ENCODE peak calls at places on chromosomes 3 and 15, in five cellular contexts. One of them, this sample, is unnamed.

GRCh38 chr3:17645074-17645698 is 97.2 kb downstream of the TBC1D5 start:
- DNase-seq in suprapubic skin: no peak
- DNase-seq in stomach: no peak
- DNase-seq in esophagus muscularis mucosa: no peak
- DNase-seq in upper lobe of left lung: no peak
- DNase-seq in this sample: no peak

GRCh38 chr3:30146978-30147377 is 459.4 kb upstream of the TGFBR2 start:
- DNase-seq in suprapubic skin: no peak
- DNase-seq in stomach: no peak
- DNase-seq in esophagus muscularis mucosa: no peak
- DNase-seq in upper lobe of left lung: no peak
- DNase-seq in this sample: no peak

GRCh38 chr3:194154346-194154745 is 18.4 kb downstream of the HES1 start:
- DNase-seq in suprapubic skin: no peak
- DNase-seq in stomach: no peak
- DNase-seq in esophagus muscularis mucosa: no peak
- DNase-seq in upper lobe of left lung: no peak
- DNase-seq in this sample: no peak

GRCh38 chr3:127691494-127691893 is 18.7 kb downstream of the ABTB1 start:
- DNase-seq in suprapubic skin: no peak
- DNase-seq in stomach: no peak
- DNase-seq in esophagus muscularis mucosa: no peak
- DNase-seq in upper lobe of left lung: no peak
- DNase-seq in this sample: no peak

GRCh38 chr15:67922106-67922505 is 82.3 kb upstream of the RNU6-1 start:
- DNase-seq in suprapubic skin: no peak
- DNase-seq in stomach: no peak
- DNase-seq in esophagus muscularis mucosa: no peak
- DNase-seq in upper lobe of left lung: no peak
- DNase-seq in this sample: no peak

GRCh38 chr15:82812994-82813393 is 3.6 kb downstream of the WHAMM start:
- DNase-seq in suprapubic skin: no peak
- DNase-seq in stomach: no peak
- DNase-seq in esophagus muscularis mucosa: no peak
- DNase-seq in upper lobe of left lung: no peak
- DNase-seq in this sample: no peak

GRCh38 chr15:90913398-90913944 is 10.4 kb downstream of the MAN2A2 start:
- DNase-seq in suprapubic skin: no peak
- DNase-seq in stomach: no peak
- DNase-seq in esophagus muscularis mucosa: no peak
- DNase-seq in upper lobe of left lung: no peak
- DNase-seq in this sample: no peak

GRCh38 chr15:26518885-26519284 is 254.0 kb downstream of the GABRB3 start:
- DNase-seq in suprapubic skin: no peak
- DNase-seq in stomach: no peak
- DNase-seq in esophagus muscularis mucosa: no peak
- DNase-seq in upper lobe of left lung: no peak
- DNase-seq in this sample: no peak

GRCh38 chr3:163605915-163606314 is 1472.4 kb downstream of the SI start:
- DNase-seq in suprapubic skin: no peak
- DNase-seq in stomach: no peak
- DNase-seq in esophagus muscularis mucosa: no peak
- DNase-seq in upper lobe of left lung: no peak
- DNase-seq in this sample: no peak

GRCh38 chr3:125161607-125162219 is 50.8 kb downstream of the SLC12A8 start:
- DNase-seq in suprapubic skin: no peak
- DNase-seq in stomach: peak
- DNase-seq in esophagus muscularis mucosa: no peak
- DNase-seq in upper lobe of left lung: no peak
- DNase-seq in this sample: no peak

GRCh38 chr3:121703973-121704372 is 43.3 kb upstream of the HCLS1 start:
- DNase-seq in suprapubic skin: no peak
- DNase-seq in stomach: no peak
- DNase-seq in esophagus muscularis mucosa: no peak
- DNase-seq in upper lobe of left lung: no peak
- DNase-seq in this sample: no peak

GRCh38 chr3:61663728-61664492 is 102.5 kb downstream of the PTPRG start:
- DNase-seq in suprapubic skin: no peak
- DNase-seq in stomach: no peak
- DNase-seq in esophagus muscularis mucosa: no peak
- DNase-seq in upper lobe of left lung: no peak
- DNase-seq in this sample: no peak

GRCh38 chr15:48566669-48567068 is 78.8 kb downstream of the FBN1 start:
- DNase-seq in suprapubic skin: no peak
- DNase-seq in stomach: no peak
- DNase-seq in esophagus muscularis mucosa: no peak
- DNase-seq in upper lobe of left lung: no peak
- DNase-seq in this sample: no peak

GRCh38 chr3:77320514-77320913 is 280.6 kb downstream of the ROBO2 start:
- DNase-seq in suprapubic skin: no peak
- DNase-seq in stomach: no peak
- DNase-seq in esophagus muscularis mucosa: no peak
- DNase-seq in upper lobe of left lung: no peak
- DNase-seq in this sample: no peak

GRCh38 chr3:129615751-129616281 is 9.3 kb upstream of the PLXND1 start:
- DNase-seq in suprapubic skin: no peak
- DNase-seq in stomach: no peak
- DNase-seq in esophagus muscularis mucosa: no peak
- DNase-seq in upper lobe of left lung: no peak
- DNase-seq in this sample: no peak

GRCh38 chr15:81011593-81011992 is 10.9 kb downstream of the TLNRD1 start:
- DNase-seq in suprapubic skin: no peak
- DNase-seq in stomach: no peak
- DNase-seq in esophagus muscularis mucosa: no peak
- DNase-seq in upper lobe of left lung: no peak
- DNase-seq in this sample: no peak

GRCh38 chr3:119395923-119396358 is 67.5 kb downstream of the TMEM39A start:
- DNase-seq in suprapubic skin: no peak
- DNase-seq in stomach: no peak
- DNase-seq in esophagus muscularis mucosa: no peak
- DNase-seq in upper lobe of left lung: no peak
- DNase-seq in this sample: no peak

GRCh38 chr3:30631237-30631961 is 25.0 kb downstream of the TGFBR2 start:
- DNase-seq in suprapubic skin: no peak
- DNase-seq in stomach: no peak
- DNase-seq in esophagus muscularis mucosa: no peak
- DNase-seq in upper lobe of left lung: no peak
- DNase-seq in this sample: no peak

GRCh38 chr3:20141841-20142240 is 44.2 kb downstream of the SGO1 start:
- DNase-seq in suprapubic skin: no peak
- DNase-seq in stomach: no peak
- DNase-seq in esophagus muscularis mucosa: no peak
- DNase-seq in upper lobe of left lung: no peak
- DNase-seq in this sample: no peak

GRCh38 chr3:126828306-126828705 is 124.3 kb downstream of the CHCHD6 start:
- DNase-seq in suprapubic skin: peak
- DNase-seq in stomach: no peak
- DNase-seq in esophagus muscularis mucosa: peak
- DNase-seq in upper lobe of left lung: no peak
- DNase-seq in this sample: no peak

GRCh38 chr3:189132901-189133300 is 38.9 kb upstream of the TPRG1 start:
- DNase-seq in suprapubic skin: no peak
- DNase-seq in stomach: no peak
- DNase-seq in esophagus muscularis mucosa: no peak
- DNase-seq in upper lobe of left lung: no peak
- DNase-seq in this sample: no peak

GRCh38 chr3:189137416-189137815 is 34.4 kb upstream of the TPRG1 start:
- DNase-seq in suprapubic skin: no peak
- DNase-seq in stomach: no peak
- DNase-seq in esophagus muscularis mucosa: no peak
- DNase-seq in upper lobe of left lung: no peak
- DNase-seq in this sample: no peak

GRCh38 chr3:189133768-189134167 is 38.0 kb upstream of the TPRG1 start:
- DNase-seq in suprapubic skin: no peak
- DNase-seq in stomach: no peak
- DNase-seq in esophagus muscularis mucosa: no peak
- DNase-seq in upper lobe of left lung: no peak
- DNase-seq in this sample: no peak

GRCh38 chr3:189132125-189132744 is 39.5 kb upstream of the TPRG1 start:
- DNase-seq in suprapubic skin: no peak
- DNase-seq in stomach: peak
- DNase-seq in esophagus muscularis mucosa: peak
- DNase-seq in upper lobe of left lung: no peak
- DNase-seq in this sample: peak
- TF ChIP-seq EP300 in suprapubic skin: no peak
- TF ChIP-seq EP300 in stomach: no peak
- TF ChIP-seq EP300 in esophagus muscularis mucosa: no peak
- TF ChIP-seq EP300 in upper lobe of left lung: no peak
- TF ChIP-seq EP300 in this sample: no peak

GRCh38 chr15:55194246-55194645 is 2.5 kb downstream of the RSL24D1 start:
- DNase-seq in suprapubic skin: no peak
- DNase-seq in stomach: no peak
- DNase-seq in esophagus muscularis mucosa: no peak
- DNase-seq in upper lobe of left lung: no peak
- DNase-seq in this sample: no peak

GRCh38 chr15:55197719-55198118 is 978 bp upstream of the RSL24D1 start:
- DNase-seq in suprapubic skin: no peak
- DNase-seq in stomach: no peak
- DNase-seq in esophagus muscularis mucosa: no peak
- DNase-seq in upper lobe of left lung: no peak
- DNase-seq in this sample: no peak

GRCh38 chr15:55197362-55197705 is 593 bp upstream of the RSL24D1 start:
- DNase-seq in suprapubic skin: no peak
- DNase-seq in stomach: no peak
- DNase-seq in esophagus muscularis mucosa: no peak
- DNase-seq in upper lobe of left lung: no peak
- DNase-seq in this sample: no peak

GRCh38 chr15:55196458-55197361 is at the start of gene RSL24D1:
- DNase-seq in suprapubic skin: peak
- DNase-seq in stomach: peak
- DNase-seq in esophagus muscularis mucosa: peak
- DNase-seq in upper lobe of left lung: peak
- DNase-seq in this sample: peak

GRCh38 chr15:55196011-55196410 is 730 bp downstream of the RSL24D1 start:
- DNase-seq in suprapubic skin: no peak
- DNase-seq in stomach: no peak
- DNase-seq in esophagus muscularis mucosa: no peak
- DNase-seq in upper lobe of left lung: no peak
- DNase-seq in this sample: no peak
- TF ChIP-seq POLR2AphosphoS5 in suprapubic skin: no peak
- TF ChIP-seq POLR2AphosphoS5 in stomach: no peak
- TF ChIP-seq POLR2AphosphoS5 in esophagus muscularis mucosa: no peak
- TF ChIP-seq POLR2AphosphoS5 in upper lobe of left lung: no peak
- TF ChIP-seq POLR2AphosphoS5 in this sample: no peak

GRCh38 chr3:54168451-54168850 is 46.1 kb downstream of the CACNA2D3 start:
- DNase-seq in suprapubic skin: no peak
- DNase-seq in stomach: no peak
- DNase-seq in esophagus muscularis mucosa: no peak
- DNase-seq in upper lobe of left lung: no peak
- DNase-seq in this sample: no peak

GRCh38 chr3:54171509-54171908 is 49.2 kb downstream of the CACNA2D3 start:
- DNase-seq in suprapubic skin: no peak
- DNase-seq in stomach: no peak
- DNase-seq in esophagus muscularis mucosa: no peak
- DNase-seq in upper lobe of left lung: no peak
- DNase-seq in this sample: no peak

GRCh38 chr3:54171951-54172350 is 49.6 kb downstream of the CACNA2D3 start:
- DNase-seq in suprapubic skin: no peak
- DNase-seq in stomach: peak
- DNase-seq in esophagus muscularis mucosa: no peak
- DNase-seq in upper lobe of left lung: no peak
- DNase-seq in this sample: no peak

GRCh38 chr3:54167999-54168398 is 45.6 kb downstream of the CACNA2D3 start:
- DNase-seq in suprapubic skin: no peak
- DNase-seq in stomach: no peak
- DNase-seq in esophagus muscularis mucosa: no peak
- DNase-seq in upper lobe of left lung: no peak
- DNase-seq in this sample: no peak

GRCh38 chr3:54169524-54169923 is 47.2 kb downstream of the CACNA2D3 start:
- DNase-seq in suprapubic skin: no peak
- DNase-seq in stomach: no peak
- DNase-seq in esophagus muscularis mucosa: no peak
- DNase-seq in upper lobe of left lung: no peak
- DNase-seq in this sample: no peak
- H3K4me3 ChIP-seq in suprapubic skin: no peak
- H3K4me3 ChIP-seq in stomach: no peak
- H3K4me3 ChIP-seq in esophagus muscularis mucosa: no peak
- H3K4me3 ChIP-seq in upper lobe of left lung: no peak
- H3K4me3 ChIP-seq in this sample: no peak

GRCh38 chr3:134769469-134769868 is 25.6 kb upstream of the EPHB1 start:
- DNase-seq in suprapubic skin: no peak
- DNase-seq in stomach: no peak
- DNase-seq in esophagus muscularis mucosa: no peak
- DNase-seq in upper lobe of left lung: no peak
- DNase-seq in this sample: no peak

GRCh38 chr3:134772591-134772990 is 22.5 kb upstream of the EPHB1 start:
- DNase-seq in suprapubic skin: no peak
- DNase-seq in stomach: no peak
- DNase-seq in esophagus muscularis mucosa: peak
- DNase-seq in upper lobe of left lung: no peak
- DNase-seq in this sample: no peak

GRCh38 chr3:134768116-134768515 is 26.9 kb upstream of the EPHB1 start:
- DNase-seq in suprapubic skin: no peak
- DNase-seq in stomach: no peak
- DNase-seq in esophagus muscularis mucosa: peak
- DNase-seq in upper lobe of left lung: no peak
- DNase-seq in this sample: no peak

GRCh38 chr3:134768845-134769244 is 26.2 kb upstream of the EPHB1 start:
- DNase-seq in suprapubic skin: no peak
- DNase-seq in stomach: no peak
- DNase-seq in esophagus muscularis mucosa: peak
- DNase-seq in upper lobe of left lung: no peak
- DNase-seq in this sample: no peak

DNA sequence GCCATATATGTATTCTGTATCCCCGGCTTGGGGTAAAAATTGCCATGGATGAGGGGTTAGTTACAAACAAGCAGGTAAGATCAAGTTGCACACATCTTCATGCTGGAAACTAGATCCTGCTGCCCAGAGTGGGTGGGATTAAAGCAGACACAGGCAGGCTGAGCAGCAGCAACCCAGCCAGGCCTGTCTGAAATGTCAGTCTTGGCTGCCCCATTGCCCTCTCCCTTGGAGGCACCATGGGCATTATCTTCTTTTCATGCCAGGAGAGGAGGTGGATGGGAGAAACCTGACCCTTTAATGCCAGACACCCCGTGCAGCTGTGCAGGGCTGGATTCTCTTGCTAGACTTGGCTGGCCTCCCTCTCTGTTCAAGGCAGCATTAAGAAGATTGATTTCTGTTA is 23.1 kb upstream of the EPHB1 start:
- DNase-seq in suprapubic skin: no peak
- DNase-seq in stomach: no peak
- DNase-seq in esophagus muscularis mucosa: peak
- DNase-seq in upper lobe of left lung: no peak
- DNase-seq in this sample: no peak
- TF ChIP-seq EP300 in suprapubic skin: no peak
- TF ChIP-seq EP300 in stomach: no peak
- TF ChIP-seq EP300 in esophagus muscularis mucosa: no peak
- TF ChIP-seq EP300 in upper lobe of left lung: no peak
- TF ChIP-seq EP300 in this sample: no peak

DNA sequence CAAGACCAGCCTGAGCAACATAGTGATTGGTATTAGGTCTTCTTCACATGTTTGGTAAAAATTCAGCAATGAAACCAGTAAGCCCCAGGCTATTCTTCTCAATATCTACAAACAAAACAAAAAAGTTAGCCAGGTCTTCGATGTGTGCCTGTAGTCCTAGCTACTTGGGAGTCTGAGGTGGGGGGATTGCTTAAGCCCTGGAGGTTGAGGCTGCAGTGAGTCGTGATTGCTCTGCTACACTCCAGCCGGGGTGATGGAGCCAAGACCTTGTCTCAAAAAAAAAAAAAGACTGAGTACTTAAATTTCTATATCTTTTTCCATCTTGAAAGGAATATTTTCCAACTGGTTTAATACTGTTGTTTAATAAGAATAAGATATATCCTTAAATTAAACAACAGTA is 106.8 kb downstream of the MBNL1 start:
- DNase-seq in suprapubic skin: no peak
- DNase-seq in stomach: no peak
- DNase-seq in esophagus muscularis mucosa: no peak
- DNase-seq in upper lobe of left lung: no peak
- DNase-seq in this sample: no peak
- TF ChIP-seq POLR2AphosphoS5 in suprapubic skin: no peak
- TF ChIP-seq POLR2AphosphoS5 in stomach: no peak
- TF ChIP-seq POLR2AphosphoS5 in esophagus muscularis mucosa: no peak
- TF ChIP-seq POLR2AphosphoS5 in upper lobe of left lung: no peak
- TF ChIP-seq POLR2AphosphoS5 in this sample: no peak

This sample was measured in transverse colon.